ENCODE peak calls at places on chromosomes 6 and 20, in four cellular contexts. F is ovary, I is suprapubic skin, W is transverse colon. Y is an unnamed sample. For H3K4me1, the result is how much of the 10 kb centered on the place peaks cover.

GRCh38 chr20:8389381-8390368 is 257.6 kb downstream of the PLCB1 start:
- DNase-seq in F (no peak), I (no peak), W (no peak), Y (no peak)

GRCh38 chr6:158013904-158014504 is 32.3 kb downstream of the SYNJ2 start:
- DNase-seq in I (no peak), F (no peak), W (no peak), Y (no peak)

GRCh38 chr6:128241221-128241620 is 279.2 kb downstream of the PTPRK start:
- DNase-seq in I (no peak), W (no peak), F (no peak), Y (no peak)

GRCh38 chr6:40098774-40099173 is 164.5 kb upstream of the MOCS1 start:
- DNase-seq in F (no peak), W (no peak), I (no peak), Y (no peak)

GRCh38 chr6:44062771-44063560 is 64.3 kb downstream of the MRPL14 start:
- DNase-seq in I (no peak), W (no peak), F (no peak), Y (no peak)

GRCh38 chr6:141463237-141463977 is 669.3 kb upstream of the GJE1 start:
- DNase-seq in I (no peak), W (no peak), F (no peak), Y (no peak)

GRCh38 chr6:137981758-137982157 is 114.7 kb downstream of the TNFAIP3 start:
- DNase-seq in F (no peak), I (no peak), W (no peak), Y (no peak)

GRCh38 chr6:132912273-132912672 is 97.9 kb downstream of the RPS12 start:
- DNase-seq in F (no peak), W (no peak), I (no peak), Y (no peak)

GRCh38 chr6:100160913-100161312 is 166.9 kb upstream of the MCHR2 start:
- DNase-seq in F (no peak), W (no peak), I (no peak), Y (no peak)

GRCh38 chr20:23034721-23035671 is at the start of gene SSTR4:
- DNase-seq in W (no peak), I (peak), F (no peak), Y (no peak)

GRCh38 chr6:106439459-106439858 is 78.9 kb downstream of the CRYBG1 start:
- DNase-seq in W (no peak), I (no peak), F (no peak), Y (no peak)

GRCh38 chr6:152091851-152092341 is 284.4 kb downstream of the ESR1 start:
- DNase-seq in W (no peak), I (no peak), F (no peak), Y (no peak)

GRCh38 chr20:64224344-64225165 is 31.0 kb upstream of the PCMTD2 start:
- DNase-seq in W (no peak), I (no peak), F (no peak), Y (no peak)

GRCh38 chr6:35096129-35096852 is 44.8 kb downstream of the TCP11 start:
- DNase-seq in I (no peak), W (no peak), F (no peak), Y (no peak)

GRCh38 chr20:53547664-53548239 is 45.9 kb downstream of the ZNF217 start:
- DNase-seq in I (no peak), F (peak), W (peak), Y (no peak)

GRCh38 chr6:33783781-33784520 is 5.0 kb downstream of the LEMD2 start:
- DNase-seq in F (no peak), I (no peak), W (no peak), Y (no peak)

GRCh38 chr6:23704655-23705054 is 421.4 kb upstream of the NRSN1 start:
- DNase-seq in I (no peak), W (no peak), F (no peak), Y (no peak)

GRCh38 chr20:62088258-62089127 is 22.8 kb upstream of the TAF4 start:
- DNase-seq in I (no peak), F (no peak), W (peak), Y (no peak)

GRCh38 chr6:6891074-6891754 is 216.5 kb upstream of the RREB1 start:
- DNase-seq in W (peak), F (no peak), I (no peak), Y (no peak)
- TF ChIP-seq EP300 in W (no peak), F (no peak), I (no peak), Y (no peak)

GRCh38 chr20:47353697-47354387 is 2.7 kb downstream of the ZMYND8 start:
- DNase-seq in F (no peak), I (no peak), W (no peak), Y (no peak)

GRCh38 chr20:47356220-47356525 is 326 bp downstream of the ZMYND8 start:
- DNase-seq in W (no peak), F (no peak), I (no peak), Y (no peak)

GRCh38 chr20:47355489-47356219 is 845 bp downstream of the ZMYND8 start:
- DNase-seq in I (no peak), F (no peak), W (no peak), Y (no peak)

GRCh38 chr20:47354388-47354709 is 2.1 kb downstream of the ZMYND8 start:
- DNase-seq in F (no peak), W (no peak), I (no peak), Y (no peak)

DNA sequence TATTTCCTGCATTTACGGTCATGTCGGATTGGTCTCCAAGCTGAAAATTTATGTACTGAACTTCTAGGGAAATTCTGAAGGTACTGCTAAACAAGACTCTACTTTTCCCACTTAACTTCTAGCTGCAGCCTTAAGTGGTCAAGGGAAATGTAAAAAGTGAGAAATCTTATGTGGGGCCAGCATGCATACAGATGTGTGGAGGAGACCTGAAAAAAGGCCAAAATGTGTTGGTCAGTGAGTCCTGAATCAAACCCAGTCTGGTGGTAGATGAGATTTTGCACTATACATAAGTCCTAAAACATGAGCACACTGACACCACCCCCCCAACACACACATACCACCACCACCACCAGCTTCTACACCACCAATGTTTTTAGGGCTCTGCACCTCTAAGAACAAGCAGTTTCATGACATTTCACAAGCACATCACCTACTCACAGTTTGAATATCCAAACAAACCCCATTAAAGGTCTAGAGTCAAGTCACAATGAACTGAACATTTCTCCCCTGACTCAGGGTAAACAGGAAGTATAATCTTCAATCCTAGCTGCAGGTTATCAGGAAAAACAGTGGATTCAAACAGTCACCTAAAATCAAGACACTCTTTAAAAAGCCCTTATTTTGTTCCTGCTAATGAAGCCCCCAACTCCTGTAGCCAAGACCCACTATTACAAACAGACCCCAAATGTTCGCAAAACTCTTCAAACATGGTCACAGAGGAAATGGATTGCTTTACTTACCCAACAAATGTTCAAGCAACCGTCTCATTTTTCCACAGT is 1.6 kb downstream of the ZMYND8 start:
- DNase-seq in F (no peak), I (no peak), W (no peak), Y (no peak)
- H3K4me1 ChIP-seq in F (under half), I (half or more), W (half or more), Y (half or more)

GRCh38 chr20:48681882-48682426 is 145.8 kb downstream of the PREX1 start:
- DNase-seq in I (no peak), F (no peak), W (no peak), Y (no peak)

GRCh38 chr20:48680650-48681049 is 147.1 kb downstream of the PREX1 start:
- DNase-seq in F (no peak), W (no peak), I (no peak), Y (no peak)

GRCh38 chr20:48682529-48683385 is 145.0 kb downstream of the PREX1 start:
- DNase-seq in I (peak), F (peak), W (peak), Y (no peak)

GRCh38 chr20:48679603-48680002 is 148.2 kb downstream of the PREX1 start:
- DNase-seq in I (no peak), F (no peak), W (peak), Y (no peak)

DNA sequence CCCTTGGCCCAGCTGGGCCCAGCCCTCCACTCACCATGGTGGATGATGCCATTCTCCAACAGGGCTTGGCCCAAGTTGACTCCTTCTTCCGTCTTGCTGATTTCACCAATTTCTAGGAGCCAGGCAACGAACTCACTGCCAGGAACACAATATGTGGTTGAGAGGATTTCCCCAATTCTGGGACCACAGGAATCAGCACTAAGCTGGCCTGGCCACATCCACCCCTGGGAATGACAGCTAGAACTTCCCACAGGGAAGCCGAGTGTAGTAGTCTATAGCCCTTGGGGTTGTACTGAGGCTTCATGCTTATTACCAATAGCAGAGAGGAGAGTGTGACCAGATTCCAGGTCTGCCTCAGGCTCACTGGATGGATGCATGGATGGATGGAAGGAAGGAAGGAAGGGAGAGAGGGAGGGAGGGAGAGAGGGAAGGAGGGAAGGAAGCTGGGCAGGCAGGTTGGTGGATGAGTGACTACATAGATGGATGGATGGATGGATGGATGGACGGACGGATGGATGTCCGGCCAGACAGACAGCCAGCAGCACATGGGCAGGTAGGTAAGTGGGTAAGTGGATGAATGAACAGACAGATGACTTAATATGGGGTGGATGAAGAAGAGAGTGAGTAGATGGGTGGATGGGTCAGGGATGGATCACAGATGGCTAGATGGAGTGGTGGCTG is 146.5 kb downstream of the PREX1 start:
- DNase-seq in W (no peak), F (no peak), I (no peak), Y (no peak)
- H3K27ac ChIP-seq in W (no peak), F (no peak), I (no peak), Y (no peak)

GRCh38 chr6:12009180-12009748 is 2.8 kb upstream of the HIVEP1 start:
- DNase-seq in F (no peak), I (no peak), W (no peak), Y (no peak)

GRCh38 chr6:12011276-12012112 is 618 bp upstream of the HIVEP1 start:
- DNase-seq in F (peak), I (peak), W (peak), Y (peak)

GRCh38 chr6:12009904-12010634 is 2.0 kb upstream of the HIVEP1 start:
- DNase-seq in I (no peak), W (no peak), F (no peak), Y (no peak)

GRCh38 chr6:12012231-12012565 is at the start of gene HIVEP1:
- DNase-seq in I (no peak), W (no peak), F (peak), Y (no peak)

DNA sequence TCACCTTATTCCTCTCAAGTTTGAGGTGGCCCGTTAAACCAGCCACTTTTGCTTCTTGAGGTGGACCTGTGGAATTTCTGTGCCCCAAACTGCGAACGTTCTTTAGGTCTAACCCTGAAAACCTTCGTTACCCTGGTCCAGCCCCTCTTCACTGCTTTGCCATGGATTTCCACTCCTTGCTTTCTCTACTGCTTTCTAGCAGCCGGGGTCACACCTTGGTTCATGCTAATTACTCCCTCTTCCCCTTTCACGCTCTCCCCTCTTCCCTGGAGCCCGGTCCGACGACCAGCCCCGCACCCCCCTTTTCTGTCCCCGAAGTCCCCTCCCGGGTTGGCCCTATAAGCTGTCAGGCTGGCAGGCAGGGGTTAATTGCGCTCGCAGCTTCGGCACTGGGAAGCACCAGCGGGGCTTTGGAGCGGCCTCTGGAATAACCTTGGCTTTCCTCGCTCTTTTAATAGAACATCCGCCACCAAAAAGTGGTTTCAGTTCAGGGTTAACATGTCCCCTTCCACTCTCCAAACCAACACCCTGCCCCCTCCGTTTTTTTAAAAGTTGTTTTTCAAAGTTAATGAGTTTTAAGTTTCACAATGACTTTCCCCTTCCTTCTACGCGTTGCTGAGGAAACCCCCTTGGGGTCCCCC is 1.4 kb upstream of the HIVEP1 start:
- DNase-seq in W (peak), I (peak), F (peak), Y (peak)
- TF ChIP-seq EP300 in W (no peak), I (no peak), F (no peak), Y (no peak)

GRCh38 chr6:7252390-7252789 is 60.6 kb downstream of the SSR1 start:
- DNase-seq in F (no peak), I (no peak), W (no peak), Y (no peak)

GRCh38 chr6:7249946-7250643 is 62.9 kb downstream of the SSR1 start:
- DNase-seq in I (no peak), W (no peak), F (no peak), Y (no peak)

GRCh38 chr6:7249391-7249790 is 63.6 kb downstream of the SSR1 start:
- DNase-seq in W (no peak), I (no peak), F (no peak), Y (no peak)

GRCh38 chr6:7251861-7252260 is 61.1 kb downstream of the SSR1 start:
- DNase-seq in I (no peak), F (no peak), W (no peak), Y (no peak)

GRCh38 chr6:7250812-7251211 is 62.2 kb downstream of the SSR1 start:
- DNase-seq in W (no peak), F (no peak), I (no peak), Y (no peak)
- H3K4me1 ChIP-seq in W (under half), F (under half), I (under half), Y (under half)

GRCh38 chr6:144064402-144064830 is 31.0 kb downstream of the SF3B5 start:
- DNase-seq in W (peak), F (no peak), I (no peak), Y (no peak)

GRCh38 chr6:144066255-144066654 is 29.1 kb downstream of the SF3B5 start:
- DNase-seq in W (no peak), F (no peak), I (no peak), Y (no peak)

GRCh38 chr6:144064831-144065668 is 30.3 kb downstream of the SF3B5 start:
- DNase-seq in F (no peak), W (peak), I (no peak), Y (no peak)

GRCh38 chr6:144063744-144064401 is 31.5 kb downstream of the SF3B5 start:
- DNase-seq in I (peak), W (peak), F (peak), Y (peak)

DNA sequence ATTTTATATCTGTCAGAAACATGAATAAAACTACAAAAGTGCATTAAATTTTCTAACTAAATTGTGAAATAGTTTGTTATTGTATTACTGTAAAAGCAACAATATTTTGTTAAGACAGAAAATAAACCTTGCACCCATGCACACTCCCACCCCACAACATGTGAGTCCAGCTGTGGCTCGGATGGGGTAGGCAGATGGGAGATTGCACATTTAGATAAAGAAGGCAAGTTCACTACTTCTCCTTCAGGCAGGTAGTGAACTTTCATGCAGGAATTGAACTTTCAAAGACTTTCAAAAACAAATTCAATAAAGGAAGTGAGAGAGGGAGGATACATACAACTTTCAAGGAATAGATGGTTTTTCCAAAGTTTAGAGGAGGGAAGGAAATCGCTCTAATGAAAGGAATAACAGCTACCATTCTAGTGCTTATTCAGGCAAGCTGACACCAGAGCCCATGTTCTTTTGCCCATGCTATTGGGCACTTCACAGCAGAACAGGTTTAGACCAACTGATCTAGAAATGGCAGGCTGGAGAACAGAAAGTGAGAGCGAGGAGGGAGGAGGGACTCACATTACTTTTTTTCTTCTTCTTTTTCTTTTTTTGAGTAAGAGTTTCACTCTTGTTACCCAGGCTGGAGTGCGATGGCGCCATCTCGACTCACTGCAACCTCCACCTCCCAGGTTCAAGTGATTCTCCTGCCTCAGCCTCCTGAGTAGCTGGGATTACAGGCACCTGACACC is 28.5 kb downstream of the SF3B5 start:
- DNase-seq in W (no peak), F (no peak), I (no peak), Y (no peak)
- H3K27ac ChIP-seq in W (no peak), F (no peak), I (no peak), Y (no peak)

DNA sequence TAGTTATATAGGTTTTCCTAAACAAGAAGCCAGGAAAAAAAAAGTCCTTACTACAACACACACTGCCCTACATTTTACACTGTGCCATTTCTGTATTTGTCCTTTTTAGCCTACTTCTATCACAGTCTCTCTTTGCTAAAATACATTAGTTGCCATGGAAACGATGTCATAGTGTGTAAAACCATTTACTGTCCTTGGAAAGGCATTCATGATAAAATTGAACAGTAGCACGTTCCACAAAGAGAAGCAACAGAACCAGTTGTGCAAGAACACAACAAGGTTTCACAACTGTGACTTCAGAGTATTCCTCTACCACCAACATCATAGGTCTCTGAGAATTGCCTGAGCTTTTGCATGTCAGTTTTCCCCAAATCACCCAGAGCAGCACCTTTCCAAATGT is 20.5 kb downstream of the FYN start:
- DNase-seq in W (no peak), F (peak), I (no peak), Y (no peak)
- TF ChIP-seq EP300 in W (no peak), F (no peak), I (no peak), Y (no peak)

GRCh38 chr20:36441416-36441815 is 99.9 kb upstream of the MYL9 start:
- DNase-seq in W (no peak), I (no peak), F (no peak), Y (no peak)

GRCh38 chr20:36439040-36439730 is 102.1 kb upstream of the MYL9 start:
- DNase-seq in I (no peak), W (peak), F (peak), Y (no peak)

GRCh38 chr20:36441027-36441414 is 100.3 kb upstream of the MYL9 start:
- DNase-seq in F (no peak), W (no peak), I (no peak), Y (no peak)

GRCh38 chr20:36440370-36441026 is 100.8 kb upstream of the MYL9 start:
- DNase-seq in I (no peak), W (no peak), F (no peak), Y (no peak)

DNA sequence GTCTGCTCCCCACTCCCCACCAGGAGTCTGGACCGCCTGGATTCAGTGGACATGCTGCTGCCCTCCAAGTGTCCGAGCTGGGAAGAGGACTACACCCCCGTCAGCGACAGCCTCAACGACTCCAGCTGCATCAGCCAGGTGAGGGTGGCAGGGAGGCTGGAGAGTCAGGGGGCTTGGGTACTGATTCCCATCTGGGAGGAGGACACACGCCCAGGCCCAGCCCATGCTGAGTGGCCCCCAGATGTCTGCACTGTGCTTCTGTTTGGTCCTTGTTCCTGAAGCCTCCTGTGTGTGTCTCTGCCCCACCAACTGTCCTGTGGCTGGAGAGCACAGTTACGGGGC is 101.6 kb upstream of the MYL9 start:
- DNase-seq in W (no peak), F (no peak), I (no peak), Y (no peak)
- H3K4me1 ChIP-seq in W (under half), F (under half), I (under half), Y (under half)